ENCODE peak calls at places on chromosomes 11 and 22, in four cellular contexts. One of them, this sample, is unnamed.

GRCh38 chr11:120096756-120097191 is 41.1 kb downstream of the TRIM29 start:
- DNase-seq in PC-3: no peak
- DNase-seq in MM.1S: no peak
- DNase-seq in A673: peak; percentile 55
- DNase-seq in this sample: no peak

GRCh38 chr11:134275534-134276395 is at the start of gene GLB1L3:
- DNase-seq in A673: peak; percentile 65
- DNase-seq in PC-3: no peak
- DNase-seq in MM.1S: peak; percentile 77
- DNase-seq in this sample: no peak

GRCh38 chr11:33179431-33179830 is 18.2 kb upstream of the CSTF3 start:
- DNase-seq in A673: peak; percentile 56
- DNase-seq in MM.1S: no peak
- DNase-seq in PC-3: no peak
- DNase-seq in this sample: no peak

GRCh38 chr22:28955817-28956216 is 72.4 kb downstream of the ZNRF3 start:
- DNase-seq in PC-3: no peak
- DNase-seq in A673: no peak
- DNase-seq in MM.1S: peak; percentile 96
- DNase-seq in this sample: peak; percentile 18

GRCh38 chr22:19895160-19895849 is 40.6 kb upstream of the GNB1L start:
- DNase-seq in PC-3: no peak
- DNase-seq in A673: no peak
- DNase-seq in MM.1S: no peak
- DNase-seq in this sample: no peak

GRCh38 chr11:42244376-42244775 is 784.9 kb upstream of the LRRC4C start:
- DNase-seq in PC-3: no peak
- DNase-seq in A673: no peak
- DNase-seq in MM.1S: no peak
- DNase-seq in this sample: no peak

GRCh38 chr11:75574698-75575265 is 12.7 kb downstream of the SERPINH1 start:
- DNase-seq in A673: no peak
- DNase-seq in MM.1S: no peak
- DNase-seq in PC-3: no peak
- DNase-seq in this sample: no peak

GRCh38 chr11:46331653-46331984 is 15.6 kb upstream of the DGKZ start:
- DNase-seq in A673: peak; percentile 55
- DNase-seq in PC-3: no peak
- DNase-seq in MM.1S: no peak
- DNase-seq in this sample: no peak

GRCh38 chr11:18466402-18466801 is 10.7 kb downstream of the LDHAL6A start:
- DNase-seq in A673: no peak
- DNase-seq in MM.1S: no peak
- DNase-seq in PC-3: no peak
- DNase-seq in this sample: no peak

GRCh38 chr22:38304526-38304925 is 12.7 kb downstream of the CSNK1E start:
- DNase-seq in PC-3: no peak
- DNase-seq in A673: peak; percentile 58
- DNase-seq in MM.1S: no peak
- DNase-seq in this sample: no peak

GRCh38 chr11:2892215-2893020 is 6.8 kb upstream of the CDKN1C start:
- DNase-seq in A673: peak; percentile 71
- DNase-seq in PC-3: peak; percentile 59
- DNase-seq in MM.1S: peak; percentile 53
- DNase-seq in this sample: peak; percentile 28

GRCh38 chr11:118610220-118610772 is 2.9 kb downstream of the PHLDB1 start:
- DNase-seq in MM.1S: no peak
- DNase-seq in A673: no peak
- DNase-seq in PC-3: no peak
- DNase-seq in this sample: no peak

GRCh38 chr11:95108159-95108611 is 18.5 kb downstream of the ENDOD1 start:
- DNase-seq in A673: no peak
- DNase-seq in MM.1S: no peak
- DNase-seq in PC-3: peak; percentile 90
- DNase-seq in this sample: peak; percentile 84

GRCh38 chr22:30400159-30400558 is 3.3 kb downstream of the SEC14L2 start:
- DNase-seq in MM.1S: no peak
- DNase-seq in A673: no peak
- DNase-seq in PC-3: no peak
- DNase-seq in this sample: no peak

GRCh38 chr11:78595431-78596130 is 20.9 kb upstream of the NARS2 start:
- DNase-seq in MM.1S: no peak
- DNase-seq in A673: peak; percentile 68
- DNase-seq in PC-3: no peak
- DNase-seq in this sample: no peak

GRCh38 chr11:105490333-105490732 is 119.5 kb upstream of the GRIA4 start:
- DNase-seq in MM.1S: no peak
- DNase-seq in PC-3: no peak
- DNase-seq in A673: no peak
- DNase-seq in this sample: no peak

GRCh38 chr11:1876361-1877063 is 15.2 kb downstream of the PRR33 start:
- DNase-seq in PC-3: peak; percentile 46
- DNase-seq in A673: peak; percentile 31
- DNase-seq in MM.1S: no peak
- DNase-seq in this sample: no peak

GRCh38 chr22:37896181-37896592 is 9.9 kb upstream of the MICALL1 start:
- DNase-seq in A673: no peak
- DNase-seq in MM.1S: peak; percentile 83
- DNase-seq in PC-3: peak; percentile 88
- DNase-seq in this sample: no peak

GRCh38 chr22:38799265-38800002 is 5.5 kb upstream of the DNAL4 start:
- DNase-seq in A673: peak; percentile 40
- DNase-seq in PC-3: no peak
- DNase-seq in MM.1S: no peak
- DNase-seq in this sample: no peak

GRCh38 chr11:35418282-35418846 is 994 bp downstream of the SLC1A2 start:
- DNase-seq in MM.1S: no peak
- DNase-seq in PC-3: no peak
- DNase-seq in A673: no peak
- DNase-seq in this sample: no peak

GRCh38 chr11:32366671-32367070 is 68.7 kb downstream of the WT1 start:
- DNase-seq in A673: no peak
- DNase-seq in MM.1S: no peak
- DNase-seq in PC-3: no peak
- DNase-seq in this sample: peak; percentile 69

GRCh38 chr11:117182551-117182935 is 4.0 kb downstream of the SIDT2 start:
- DNase-seq in MM.1S: no peak
- DNase-seq in PC-3: no peak
- DNase-seq in A673: no peak
- DNase-seq in this sample: no peak

GRCh38 chr22:45302047-45302446 is 7.7 kb upstream of the FAM118A start:
- DNase-seq in PC-3: peak; percentile 59
- DNase-seq in A673: no peak
- DNase-seq in MM.1S: no peak
- DNase-seq in this sample: peak; percentile 72

GRCh38 chr22:45896153-45896951 is 80.6 kb downstream of the WNT7B start:
- DNase-seq in MM.1S: no peak
- DNase-seq in PC-3: peak; percentile 85
- DNase-seq in A673: no peak
- DNase-seq in this sample: no peak

GRCh38 chr11:112977620-112978212 is 16.5 kb downstream of the NCAM1 start:
- DNase-seq in MM.1S: no peak
- DNase-seq in PC-3: no peak
- DNase-seq in A673: peak; percentile 82
- DNase-seq in this sample: peak; percentile 54

GRCh38 chr22:38843201-38843715 is 570 bp downstream of the NPTXR start:
- DNase-seq in PC-3: peak; percentile 55
- DNase-seq in A673: peak; percentile 92
- DNase-seq in MM.1S: no peak
- DNase-seq in this sample: peak; percentile 72

GRCh38 chr22:25016311-25016710 is 63.8 kb downstream of the KIAA1671 start:
- DNase-seq in MM.1S: no peak
- DNase-seq in A673: no peak
- DNase-seq in PC-3: no peak
- DNase-seq in this sample: no peak

GRCh38 chr22:50173983-50174355 is 3.4 kb downstream of the PANX2 start:
- DNase-seq in MM.1S: no peak
- DNase-seq in A673: no peak
- DNase-seq in PC-3: no peak
- DNase-seq in this sample: no peak

GRCh38 chr11:28346209-28346608 is 238.0 kb downstream of the METTL15 start:
- DNase-seq in PC-3: peak; percentile 44
- DNase-seq in MM.1S: no peak
- DNase-seq in A673: peak; percentile 38
- DNase-seq in this sample: no peak

DNA sequence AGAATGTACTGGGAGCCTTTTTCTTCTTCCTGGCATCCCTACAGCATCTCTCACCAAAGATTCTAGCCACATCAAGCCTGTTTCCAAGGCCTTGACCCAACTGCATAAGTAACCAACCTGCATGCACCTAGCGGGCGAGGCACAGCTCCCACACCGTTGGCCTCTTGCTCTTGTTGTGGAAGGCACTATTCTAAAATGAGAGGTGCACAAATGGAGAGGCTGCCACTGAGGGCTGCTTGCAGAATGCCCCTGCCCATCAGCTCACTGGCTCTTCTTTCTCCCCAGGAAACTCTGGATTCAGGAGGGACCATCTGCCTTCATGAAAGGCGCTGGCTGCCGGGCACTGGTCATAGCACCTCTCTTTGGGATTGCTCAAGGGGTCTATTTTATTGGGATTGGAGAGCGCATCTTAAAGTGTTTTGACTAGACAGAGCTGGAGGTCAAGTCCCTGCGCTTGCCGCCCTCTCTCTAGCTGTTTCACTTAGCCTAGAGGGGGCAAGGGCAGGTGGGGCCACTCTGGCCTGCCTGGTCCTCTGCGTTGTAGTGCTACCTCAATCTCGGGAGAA is 26.6 kb downstream of the SLC25A18 start:
- DNase-seq in MM.1S: no peak
- DNase-seq in A673: no peak
- DNase-seq in PC-3: no peak
- DNase-seq in this sample: no peak
- H3K4me3 ChIP-seq in MM.1S: no peak overlapping the region
- H3K4me3 ChIP-seq in A673: no peak overlapping the region
- H3K4me3 ChIP-seq in PC-3: no peak overlapping the region
- H3K4me3 ChIP-seq in this sample: no peak overlapping the region

GRCh38 chr11:130159657-130160459 is at the start of gene ST14:
- DNase-seq in A673: no peak
- DNase-seq in MM.1S: peak; percentile 74
- DNase-seq in PC-3: peak; percentile 81
- DNase-seq in this sample: no peak
- TF ChIP-seq EZH2 in A673: peak; percentile 89
- TF ChIP-seq EZH2 in MM.1S: no peak
- TF ChIP-seq EZH2 in PC-3: no peak
- TF ChIP-seq EZH2 in this sample: peak; percentile 96

GRCh38 chr11:62880803-62881578 is at the start of gene SLC3A2:
- DNase-seq in PC-3: peak; percentile 93
- DNase-seq in A673: peak; percentile 94
- DNase-seq in MM.1S: peak; percentile 93
- DNase-seq in this sample: peak; percentile 69
- TF ChIP-seq CTCF in PC-3: peak; percentile 81
- TF ChIP-seq CTCF in A673: peak; percentile 92
- TF ChIP-seq CTCF in MM.1S: peak; percentile 68
- TF ChIP-seq CTCF in this sample: peak; percentile 36

GRCh38 chr11:6323291-6323905 is 3.1 kb upstream of the CAVIN3 start:
- DNase-seq in PC-3: no peak
- DNase-seq in MM.1S: no peak
- DNase-seq in A673: no peak
- DNase-seq in this sample: no peak
- H3K4me3 ChIP-seq in PC-3: no peak overlapping the region
- H3K4me3 ChIP-seq in MM.1S: no peak overlapping the region
- H3K4me3 ChIP-seq in A673: no peak overlapping the region
- H3K4me3 ChIP-seq in this sample: no peak overlapping the region

DNA sequence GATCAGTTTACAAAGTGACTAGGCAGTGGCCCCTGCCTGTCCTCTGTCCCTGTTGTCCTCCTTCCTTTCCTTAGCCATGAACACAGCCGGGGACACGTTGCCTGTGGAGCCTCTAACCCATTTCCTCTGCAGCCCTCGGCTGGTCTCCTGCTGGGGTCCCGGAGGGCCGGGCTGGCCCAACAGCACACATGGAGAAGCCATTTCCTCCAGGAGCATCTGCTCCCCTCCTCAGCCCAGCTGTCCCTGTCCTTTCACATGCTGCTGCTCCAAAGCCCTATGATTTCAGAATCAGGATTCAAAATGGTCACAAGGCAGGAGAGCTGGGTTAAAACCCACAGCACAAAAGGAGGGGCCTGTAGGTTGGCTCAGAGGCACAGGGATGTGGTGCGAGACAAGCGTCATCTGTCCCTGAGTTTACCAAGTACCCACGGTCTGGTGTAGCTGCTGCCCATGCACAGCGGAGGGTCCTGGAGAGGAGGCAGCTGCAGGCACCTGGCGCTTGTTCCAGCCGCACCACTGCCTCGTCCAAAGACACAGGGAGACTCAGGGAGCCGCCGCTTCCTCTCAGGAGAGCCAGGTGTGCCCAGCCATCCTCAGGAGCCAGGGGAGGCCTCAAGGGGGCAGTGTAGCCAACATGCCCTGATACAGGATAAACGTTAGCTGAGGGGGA is 4.1 kb upstream of the VSIG10L2 start:
- DNase-seq in A673: peak; percentile 66
- DNase-seq in PC-3: peak; percentile 72
- DNase-seq in MM.1S: peak; percentile 59
- DNase-seq in this sample: no peak
- TF ChIP-seq EZH2 in A673: no peak
- TF ChIP-seq EZH2 in PC-3: no peak
- TF ChIP-seq EZH2 in MM.1S: no peak
- TF ChIP-seq EZH2 in this sample: no peak

GRCh38 chr11:55726715-55727324 is 46.4 kb upstream of the OR5D13 start:
- DNase-seq in MM.1S: peak; percentile 31
- DNase-seq in PC-3: peak; percentile 14
- DNase-seq in A673: peak; percentile 21
- DNase-seq in this sample: no peak
- TF ChIP-seq CTCF in MM.1S: peak; percentile 49
- TF ChIP-seq CTCF in PC-3: peak; percentile 54
- TF ChIP-seq CTCF in A673: peak; percentile 56
- TF ChIP-seq CTCF in this sample: no peak

DNA sequence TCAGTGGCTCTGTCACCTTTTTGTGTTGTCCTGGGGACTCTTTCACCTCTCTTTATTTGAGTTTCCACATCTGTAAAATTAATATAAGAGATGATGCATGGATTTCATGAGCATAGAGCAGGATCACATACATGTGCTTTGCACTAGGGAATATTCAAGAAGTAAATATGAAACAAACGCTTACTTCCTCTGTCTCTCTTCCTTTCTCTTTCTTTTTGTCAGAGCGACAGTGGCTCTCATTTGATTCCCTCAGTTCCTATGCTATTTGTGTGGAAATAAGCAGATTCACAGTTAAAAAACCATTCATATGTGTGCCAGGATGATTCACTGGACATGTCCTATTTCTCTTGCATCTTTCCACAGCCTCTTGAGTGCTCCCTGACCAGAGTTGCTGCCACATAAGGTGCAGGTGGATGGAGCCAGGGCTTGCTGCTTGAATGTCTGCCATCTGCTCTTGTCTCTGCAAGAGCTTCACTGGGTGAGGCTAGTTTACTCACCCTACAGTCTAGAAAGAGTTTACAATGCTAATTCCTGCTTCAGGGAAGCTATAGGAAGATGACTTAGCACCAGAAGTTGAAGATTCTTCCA is 532.9 kb downstream of the ETS1 start:
- DNase-seq in MM.1S: peak; percentile 16
- DNase-seq in A673: no peak
- DNase-seq in PC-3: no peak
- DNase-seq in this sample: peak; percentile 55
- H3K4me3 ChIP-seq in MM.1S: peak overlapping the region; percentile 51
- H3K4me3 ChIP-seq in A673: no peak overlapping the region
- H3K4me3 ChIP-seq in PC-3: no peak overlapping the region
- H3K4me3 ChIP-seq in this sample: no peak overlapping the region

GRCh38 chr11:122977455-122978302 is 4.0 kb downstream of the BSX start:
- DNase-seq in PC-3: no peak
- DNase-seq in MM.1S: no peak
- DNase-seq in A673: no peak
- DNase-seq in this sample: no peak
- TF ChIP-seq EZH2 in PC-3: no peak
- TF ChIP-seq EZH2 in MM.1S: no peak
- TF ChIP-seq EZH2 in A673: peak; percentile 91
- TF ChIP-seq EZH2 in this sample: peak; percentile 89

GRCh38 chr11:19954899-19955298 is 205.4 kb downstream of the DBX1 start:
- DNase-seq in MM.1S: no peak
- DNase-seq in A673: no peak
- DNase-seq in PC-3: peak; percentile 24
- DNase-seq in this sample: no peak
- TF ChIP-seq CTCF in MM.1S: no peak
- TF ChIP-seq CTCF in A673: no peak
- TF ChIP-seq CTCF in PC-3: no peak
- TF ChIP-seq CTCF in this sample: no peak

This sample was measured in astrocyte.